ENCODE peak calls at places on chromosomes 1 and 21, in six cellular contexts. M, S, K, T, V and U are unnamed samples.
A peak's percentile ranks its signal among the peaks of the same experiment; 100 is the strongest.

GRCh38 chr1:99820546-99820945 is 29.6 kb upstream of the AGL start:
- DNase-seq in K (no peak), T (no peak), V (no peak), S (no peak), M (no peak), U (no peak)

GRCh38 chr1:30519201-30519763 is 204.1 kb downstream of the MATN1 start:
- DNase-seq in V (no peak), K (no peak), M (no peak), T (no peak), S (no peak), U (no peak)

GRCh38 chr1:239112536-239112935 is 273.8 kb upstream of the CHRM3 start:
- DNase-seq in V (no peak), M (no peak), S (no peak), T (no peak), K (no peak), U (no peak)

GRCh38 chr1:226874579-226875425 is 4.4 kb downstream of the PSEN2 start:
- DNase-seq in M (no peak), V (no peak), K (no peak), S (no peak), T (no peak), U (no peak)

GRCh38 chr1:29471487-29472313 is 235.4 kb downstream of the PTPRU start:
- DNase-seq in M (no peak), V (no peak), K (no peak), S (no peak), T (no peak), U (peak; percentile 1)

GRCh38 chr1:216601427-216601751 is 121.8 kb downstream of the ESRRG start:
- DNase-seq in K (no peak), S (no peak), M (no peak), T (no peak), V (no peak), U (no peak)

GRCh38 chr21:42013338-42013737 is 3.2 kb upstream of the ZBTB21 start:
- DNase-seq in M (no peak), T (no peak), S (no peak), V (no peak), K (no peak), U (no peak)

GRCh38 chr1:4689941-4690635 is 35.7 kb downstream of the AJAP1 start:
- DNase-seq in V (no peak), M (no peak), S (no peak), K (no peak), T (no peak), U (no peak)

GRCh38 chr1:232009741-232010140 is 383.2 kb downstream of the DISC1 start:
- DNase-seq in T (no peak), S (no peak), K (no peak), M (no peak), V (no peak), U (no peak)

GRCh38 chr1:199490804-199491527 is 536.5 kb upstream of the NR5A2 start:
- DNase-seq in T (peak; percentile 60), V (peak; percentile 77), S (peak; percentile 89), M (no peak), K (peak; percentile 23), U (peak; percentile 79)

GRCh38 chr1:109864063-109864822 is 46.4 kb upstream of the CSF1 start:
- DNase-seq in V (no peak), M (no peak), T (no peak), K (peak; percentile 63), S (peak; percentile 64), U (peak; percentile 65)

GRCh38 chr1:26138974-26139558 is 19.8 kb upstream of the FAM110D start:
- DNase-seq in V (no peak), S (no peak), T (no peak), K (no peak), M (no peak), U (no peak)

GRCh38 chr1:92134331-92134730 is 54.2 kb downstream of the BTBD8 start:
- DNase-seq in V (no peak), T (no peak), S (no peak), K (no peak), M (no peak), U (no peak)

GRCh38 chr1:53572061-53572801 is 113.0 kb downstream of the DMRTB1 start:
- DNase-seq in K (peak; percentile 21), V (peak; percentile 61), S (peak; percentile 66), M (peak; percentile 60), T (peak; percentile 82), U (no peak)

GRCh38 chr1:242824435-242824834 is 299.9 kb upstream of the PLD5 start:
- DNase-seq in V (peak; percentile 65), K (peak; percentile 1), T (no peak), M (no peak), S (peak; percentile 76), U (no peak)

GRCh38 chr1:40625476-40626382 is 39.8 kb downstream of the RIMS3 start:
- DNase-seq in V (peak; percentile 46), S (peak; percentile 48), K (peak; percentile 27), M (peak; percentile 56), T (no peak), U (peak; percentile 46)

GRCh38 chr1:179774033-179774432 is 30.9 kb downstream of the FAM163A start:
- DNase-seq in V (no peak), T (no peak), M (no peak), S (no peak), K (no peak), U (no peak)

GRCh38 chr1:116766616-116767469 is 12.6 kb downstream of the CD2 start:
- DNase-seq in S (no peak), K (no peak), V (no peak), M (no peak), T (peak; percentile 39), U (peak; percentile 73)

GRCh38 chr1:2786329-2787162 is 14.9 kb downstream of the TTC34 start:
- DNase-seq in M (peak; percentile 68), S (no peak), V (no peak), T (no peak), K (no peak), U (no peak)

GRCh38 chr1:185075476-185075875 is 30.1 kb downstream of the RNF2 start:
- DNase-seq in V (no peak), T (no peak), M (no peak), S (no peak), K (no peak), U (no peak)

GRCh38 chr1:169090900-169091311 is 15.6 kb upstream of the ATP1B1 start:
- DNase-seq in S (no peak), M (no peak), V (no peak), K (no peak), T (no peak), U (no peak)

GRCh38 chr1:20978413-20978812 is 191.3 kb upstream of the HP1BP3 start:
- DNase-seq in M (no peak), T (no peak), V (no peak), K (peak; percentile 17), S (peak; percentile 23), U (peak; percentile 23)

GRCh38 chr1:20983297-20983889 is 193.3 kb downstream of the EIF4G3 start:
- DNase-seq in S (no peak), V (no peak), T (no peak), K (no peak), M (no peak), U (no peak)

GRCh38 chr1:20980051-20980450 is 192.9 kb upstream of the HP1BP3 start:
- DNase-seq in K (no peak), M (no peak), V (no peak), S (no peak), T (no peak), U (no peak)

GRCh38 chr1:20981903-20982695 is 194.6 kb downstream of the EIF4G3 start:
- DNase-seq in S (peak; percentile 59), T (peak; percentile 16), M (no peak), V (peak; percentile 10), K (peak; percentile 61), U (peak; percentile 63)
- TF ChIP-seq CTCF in S (peak; percentile 56), T (peak; percentile 19), M (no peak), V (peak; percentile 35), K (peak; percentile 48), U (peak; percentile 47)

DNA sequence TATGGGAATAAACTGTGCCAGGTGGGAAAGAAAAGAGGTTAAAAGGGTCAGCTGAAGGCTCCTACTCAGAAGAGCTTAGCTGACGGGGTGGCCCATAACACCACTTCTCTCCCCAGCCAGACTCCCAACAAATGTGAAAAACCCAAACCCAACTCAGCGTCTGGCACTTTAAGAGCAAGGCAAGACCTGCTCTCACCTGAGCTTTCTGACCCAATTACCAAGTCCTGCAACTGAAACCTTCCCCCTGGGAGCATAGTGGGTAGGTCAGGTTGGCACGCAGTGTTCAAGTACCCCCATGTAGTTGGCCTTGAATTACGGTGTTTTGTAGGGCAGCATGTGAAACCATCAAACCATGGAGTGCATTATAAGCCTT is 3.2 kb downstream of the IRF6 start:
- DNase-seq in S (no peak), K (no peak), V (no peak), T (no peak), M (no peak), U (no peak)
- H3K4me3 ChIP-seq in S (no peak overlapping the region), K (no peak overlapping the region), V (no peak overlapping the region), T (no peak overlapping the region), M (peak overlapping the region; percentile 64), U (no peak overlapping the region)

DNA sequence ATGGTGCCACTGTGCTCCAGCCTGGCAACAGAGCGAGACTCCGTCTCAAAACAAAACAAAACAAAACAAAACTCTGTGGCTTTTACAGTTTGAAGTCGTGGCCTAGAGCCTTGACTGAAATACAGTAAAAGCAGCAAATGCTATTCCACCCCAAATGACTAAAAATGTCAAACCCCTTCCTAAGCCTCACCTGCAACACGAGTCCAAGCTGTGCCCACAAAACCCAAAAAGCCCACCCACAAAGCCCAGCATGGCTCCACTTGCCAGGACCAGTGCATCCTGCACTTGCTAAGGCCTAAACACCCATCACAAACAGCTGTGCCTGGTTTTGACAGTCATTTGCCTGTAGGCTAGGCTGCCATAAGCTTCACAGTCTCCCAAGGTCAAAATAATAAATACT is 21.3 kb downstream of the VAV3 start:
- DNase-seq in M (no peak), K (no peak), V (no peak), T (no peak), S (no peak), U (no peak)
- TF ChIP-seq CTCF in M (no peak), K (no peak), V (no peak), T (no peak), S (no peak), U (no peak)

DNA sequence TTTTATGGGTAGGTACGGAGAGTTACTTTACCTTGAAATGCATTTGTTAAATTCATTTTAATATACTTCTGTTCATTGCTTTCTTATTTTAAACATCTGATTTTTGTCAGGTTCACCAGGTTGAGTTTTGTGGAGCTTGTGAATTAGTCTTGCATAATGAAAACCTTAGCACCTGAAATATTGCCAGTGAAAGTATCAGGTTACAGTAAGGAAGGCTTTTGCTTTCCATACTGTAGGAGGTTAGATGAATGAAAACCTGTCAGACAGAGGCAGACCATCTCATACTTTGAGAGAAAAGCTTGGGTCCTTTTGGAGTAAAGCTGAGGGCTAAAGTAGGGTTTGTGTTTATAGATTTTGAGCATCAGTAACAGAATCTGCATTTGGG is 34.7 kb downstream of the THRAP3 start:
- DNase-seq in V (no peak), K (no peak), T (no peak), M (no peak), S (peak; percentile 57), U (peak; percentile 24)
- H3K4me3 ChIP-seq in V (no peak overlapping the region), K (no peak overlapping the region), T (no peak overlapping the region), M (no peak overlapping the region), S (no peak overlapping the region), U (no peak overlapping the region)

DNA sequence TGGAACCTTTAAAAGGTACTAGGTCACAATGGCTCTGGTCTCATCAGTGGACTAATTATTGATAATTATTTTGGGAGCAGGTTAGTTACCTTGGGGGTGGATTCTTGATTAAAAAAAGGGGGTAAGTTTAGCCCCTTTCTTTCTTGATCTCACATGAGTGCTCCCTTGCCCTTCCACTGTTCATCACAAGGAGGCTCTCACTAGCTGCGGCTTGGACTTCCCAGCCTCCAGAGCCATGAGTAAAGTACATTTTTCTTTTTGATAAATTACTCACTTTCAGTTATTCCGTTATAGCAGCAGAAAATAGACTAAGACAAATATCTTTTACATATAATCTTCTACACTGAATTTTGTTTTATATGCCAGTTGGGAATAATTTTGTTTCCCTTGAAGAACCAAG is 254.8 kb upstream of the DEPDC1 start:
- DNase-seq in M (no peak), V (no peak), T (no peak), S (no peak), K (no peak), U (no peak)
- TF ChIP-seq CTCF in M (no peak), V (peak; percentile 5), T (no peak), S (no peak), K (no peak), U (no peak)